ENCODE peak calls at places on chromosome 17, in ten cellular contexts. Y, R, F, V, J, X, Z, K, C and P are unnamed samples.

GRCh38 chr17:13029340-13029739 is 11.5 kb upstream of the ELAC2 start:
- DNase-seq in Y (no peak), V (no peak), X (no peak), C (no peak), Z (no peak), J (no peak), R (no peak), F (no peak), K (no peak), P (no peak)

GRCh38 chr17:81527591-81528383 is at the start of gene FSCN2:
- DNase-seq in X (no peak), K (no peak), R (peak; percentile 66), Z (no peak), V (no peak), J (peak; percentile 32), Y (peak; percentile 59), F (no peak), C (no peak), P (no peak)

GRCh38 chr17:73030501-73030911 is 62.0 kb downstream of the SLC39A11 start:
- DNase-seq in V (peak; percentile 87), K (peak; percentile 63), X (no peak), J (peak; percentile 30), C (no peak), R (no peak), Z (peak; percentile 57), Y (no peak), F (no peak), P (no peak)

GRCh38 chr17:70375406-70375805 is 206.1 kb downstream of the KCNJ2 start:
- DNase-seq in Z (no peak), J (no peak), K (no peak), F (no peak), Y (no peak), V (no peak), R (no peak), C (no peak), X (no peak), P (no peak)

GRCh38 chr17:10349403-10349802 is 23.4 kb downstream of the MYH13 start:
- DNase-seq in V (no peak), C (peak; percentile 56), F (no peak), Y (no peak), K (no peak), R (no peak), J (no peak), Z (no peak), X (no peak), P (no peak)

GRCh38 chr17:63950940-63951907 is 19.1 kb upstream of the CD79B start:
- DNase-seq in X (no peak), Y (no peak), F (no peak), J (no peak), R (no peak), V (no peak), Z (peak; percentile 62), C (no peak), K (no peak), P (no peak)

GRCh38 chr17:51224615-51225262 is 35.1 kb downstream of the MBTD1 start:
- DNase-seq in Z (no peak), C (no peak), V (no peak), J (no peak), K (no peak), R (no peak), Y (no peak), F (no peak), X (no peak), P (no peak)

GRCh38 chr17:49224198-49224996 is 6.2 kb downstream of the PHOSPHO1 start:
- DNase-seq in K (no peak), X (no peak), J (no peak), V (no peak), C (no peak), Y (peak; percentile 62), R (peak; percentile 70), F (no peak), Z (no peak), P (peak; percentile 60)

GRCh38 chr17:43766413-43767052 is 7.9 kb upstream of the SOST start:
- DNase-seq in K (no peak), R (peak; percentile 78), F (peak; percentile 80), V (peak; percentile 47), X (peak; percentile 58), C (peak; percentile 61), Y (peak; percentile 77), Z (peak; percentile 58), J (peak; percentile 70), P (peak; percentile 26)

GRCh38 chr17:39928868-39929651 is 1.5 kb downstream of the LRRC3C start:
- DNase-seq in C (peak; percentile 78), Y (no peak), X (no peak), R (no peak), Z (no peak), F (no peak), J (peak; percentile 75), K (peak; percentile 84), V (peak; percentile 92), P (no peak)

GRCh38 chr17:7418472-7419152 is 1.5 kb upstream of the SPEM1 start:
- DNase-seq in C (no peak), R (peak; percentile 54), X (no peak), Y (no peak), F (no peak), J (no peak), K (no peak), V (no peak), Z (no peak), P (no peak)

DNA sequence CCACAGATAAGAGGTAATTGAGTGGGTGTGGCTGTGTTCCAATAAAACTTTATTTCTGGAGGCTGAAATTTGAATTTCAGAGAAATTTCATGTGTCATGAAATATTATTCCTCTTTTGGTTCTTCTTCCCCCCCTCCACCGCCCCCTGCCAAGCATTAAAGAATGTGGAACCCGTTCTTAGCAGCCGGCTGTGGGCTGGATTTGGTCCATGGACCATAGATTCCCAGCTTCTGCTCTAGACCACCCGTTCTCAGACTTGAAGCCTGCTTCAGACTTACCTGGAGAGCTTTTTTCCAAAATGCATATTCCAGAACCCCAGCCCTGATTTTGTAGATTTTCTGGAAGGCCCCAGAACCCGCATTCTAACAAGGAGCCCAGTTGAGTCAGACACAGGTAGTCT is 15.1 kb upstream of the LASP1NB start:
- DNase-seq in K (no peak), Y (peak; percentile 18), F (no peak), X (no peak), V (no peak), C (no peak), J (no peak), R (no peak), Z (no peak), P (no peak)
- H3K4me3 ChIP-seq in K (no peak overlapping the region), Y (no peak overlapping the region), F (no peak overlapping the region), X (no peak overlapping the region), V (no peak overlapping the region), C (no peak overlapping the region), J (no peak overlapping the region), R (no peak overlapping the region), Z (no peak overlapping the region), P (no peak overlapping the region)

DNA sequence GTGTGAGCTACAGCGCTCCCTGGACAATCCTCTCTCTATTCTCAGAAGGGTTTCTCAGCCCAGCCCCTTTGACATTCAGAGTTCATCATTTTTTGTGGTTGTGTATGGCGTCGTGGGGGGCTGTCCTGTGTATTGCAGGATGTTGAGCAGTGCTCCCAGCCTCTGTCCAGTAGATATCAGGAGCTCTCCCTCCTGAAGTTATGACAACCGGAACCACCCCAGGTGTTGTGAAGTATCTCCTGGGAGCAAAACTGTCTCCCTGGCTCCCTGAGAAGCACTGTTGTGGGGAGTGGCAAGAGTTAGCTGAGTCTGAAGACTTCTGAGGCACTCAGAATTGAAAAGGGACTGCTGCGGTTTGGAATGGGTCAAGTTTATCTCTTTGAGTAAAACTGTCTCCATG is 56.0 kb upstream of the MGAT5B start:
- DNase-seq in J (no peak), R (no peak), V (no peak), X (no peak), K (no peak), Z (no peak), F (no peak), Y (no peak), C (peak; percentile 94), P (no peak)
- H3K4me3 ChIP-seq in J (no peak overlapping the region), R (no peak overlapping the region), V (no peak overlapping the region), X (no peak overlapping the region), K (no peak overlapping the region), Z (no peak overlapping the region), F (no peak overlapping the region), Y (no peak overlapping the region), C (no peak overlapping the region), P (no peak overlapping the region)

GRCh38 chr17:19010729-19011505 is 6.4 kb upstream of the FAM83G start:
- DNase-seq in F (no peak), K (no peak), R (peak; percentile 9), X (no peak), V (no peak), J (no peak), C (no peak), Y (peak; percentile 32), Z (peak; percentile 46), P (no peak)

GRCh38 chr17:19013226-19013625 is 8.7 kb upstream of the FAM83G start:
- DNase-seq in F (no peak), Z (no peak), R (peak; percentile 28), C (no peak), J (no peak), X (no peak), Y (peak; percentile 36), K (no peak), V (no peak), P (no peak)

GRCh38 chr17:19011581-19011980 is 7.0 kb upstream of the FAM83G start:
- DNase-seq in X (no peak), R (peak; percentile 44), V (no peak), C (no peak), Y (peak; percentile 21), Z (no peak), K (no peak), J (no peak), F (no peak), P (peak; percentile 5)

GRCh38 chr17:19012171-19013080 is 7.9 kb upstream of the FAM83G start:
- DNase-seq in R (peak; percentile 12), Z (no peak), F (no peak), X (no peak), Y (peak; percentile 22), V (no peak), J (no peak), K (no peak), C (no peak), P (no peak)

GRCh38 chr17:19009970-19010369 is 5.4 kb upstream of the FAM83G start:
- DNase-seq in R (peak; percentile 16), K (no peak), V (no peak), J (no peak), X (no peak), Z (no peak), Y (peak; percentile 32), C (no peak), F (no peak), P (no peak)
- H3K4me3 ChIP-seq in R (no peak overlapping the region), K (no peak overlapping the region), V (no peak overlapping the region), J (no peak overlapping the region), X (no peak overlapping the region), Z (no peak overlapping the region), Y (no peak overlapping the region), C (no peak overlapping the region), F (no peak overlapping the region), P (no peak overlapping the region)

DNA sequence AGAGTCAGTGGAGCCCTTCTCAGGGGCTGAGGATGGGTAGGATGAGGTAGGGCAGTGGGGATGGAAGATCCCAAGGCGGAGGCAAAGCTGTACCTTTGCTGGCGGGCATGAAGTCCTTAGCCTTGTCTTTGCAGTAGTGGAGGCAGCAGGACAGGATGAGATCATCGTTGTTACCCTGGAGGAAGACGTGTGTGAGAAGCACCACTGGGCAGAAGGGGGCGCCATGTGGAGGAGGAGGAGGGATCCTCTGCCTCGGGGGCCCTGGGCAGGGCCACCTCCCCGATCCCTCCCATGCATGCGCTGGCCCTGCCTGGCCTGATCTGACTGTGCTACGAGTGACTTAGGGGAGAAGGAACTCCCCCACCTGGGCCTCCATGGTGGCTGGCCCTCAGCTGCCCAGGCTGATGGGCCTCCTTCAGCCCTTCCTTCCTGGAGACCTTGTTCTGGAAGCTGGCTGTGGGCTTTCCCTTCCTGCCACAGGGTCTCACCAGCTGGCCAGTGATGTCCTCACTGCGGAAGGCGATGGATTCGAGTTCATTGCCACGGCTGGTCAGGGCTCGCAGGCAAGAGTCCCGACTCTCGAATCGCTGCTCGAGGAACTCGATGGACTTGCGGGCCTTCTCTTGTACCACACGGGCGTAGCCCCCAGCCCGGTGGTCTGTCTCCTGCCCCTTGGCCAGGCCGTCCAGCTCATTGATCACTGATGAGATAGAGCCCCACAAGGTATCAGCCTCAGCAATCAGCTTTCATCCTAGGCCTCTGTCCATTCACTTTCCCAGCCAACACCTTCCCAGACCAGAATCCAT is 10.3 kb downstream of the HIC1 start:
- DNase-seq in X (no peak), Z (no peak), R (peak; percentile 87), Y (no peak), V (peak; percentile 66), K (no peak), J (peak; percentile 48), C (peak; percentile 63), F (no peak), P (no peak)
- H3K4me3 ChIP-seq in X (no peak overlapping the region), Z (no peak overlapping the region), R (no peak overlapping the region), Y (no peak overlapping the region), V (no peak overlapping the region), K (no peak overlapping the region), J (no peak overlapping the region), C (no peak overlapping the region), F (no peak overlapping the region), P (no peak overlapping the region)